ENCODE peak calls at places on chromosome 10, in four cellular contexts. T is tibial nerve, V is body of pancreas, B is GM23338. L is an unnamed sample. For H3K27me3 and H3K4me1, the result is how much of the 10 kb centered on the place peaks cover.

GRCh38 chr10:121988361-121989324 is at the start of gene TACC2:
- DNase-seq in T (no peak), V (no peak), B (no peak), L (no peak)

GRCh38 chr10:930415-931325 is 835 bp downstream of the LARP4B start:
- DNase-seq in T (no peak), V (peak), B (peak), L (peak)

GRCh38 chr10:123993534-123994416 is 99.6 kb downstream of the CHST15 start:
- DNase-seq in T (no peak), V (no peak), B (no peak), L (no peak)

GRCh38 chr10:76040107-76040829 is 608.8 kb downstream of the LRMDA start:
- DNase-seq in T (no peak), V (no peak), B (peak), L (no peak)

GRCh38 chr10:29471483-29471859 is 163.3 kb downstream of the SVIL start:
- DNase-seq in T (no peak), V (no peak), B (no peak), L (no peak)

GRCh38 chr10:114453576-114453975 is 49.3 kb upstream of the AFAP1L2 start:
- DNase-seq in T (no peak), V (no peak), B (peak), L (no peak)

GRCh38 chr10:70565556-70566514 is 36.7 kb downstream of the PRF1 start:
- DNase-seq in T (no peak), V (no peak), B (no peak), L (no peak)

GRCh38 chr10:113385021-113385975 is 167.6 kb upstream of the HABP2 start:
- DNase-seq in T (peak), V (peak), B (peak), L (peak)

GRCh38 chr10:8073696-8074416 is 19.4 kb downstream of the GATA3 start:
- DNase-seq in T (no peak), V (no peak), B (no peak), L (no peak)

GRCh38 chr10:125060851-125061556 is 99.4 kb downstream of the CTBP2 start:
- DNase-seq in T (peak), V (peak), B (peak), L (no peak)

GRCh38 chr10:8508882-8509281 is 454.4 kb downstream of the GATA3 start:
- DNase-seq in T (no peak), V (no peak), B (no peak), L (no peak)

GRCh38 chr10:12382157-12382548 is 32.8 kb downstream of the CAMK1D start:
- DNase-seq in T (no peak), V (no peak), B (no peak), L (no peak)

GRCh38 chr10:22344781-22345300 is 455 bp upstream of the SPAG6 start:
- DNase-seq in T (no peak), V (no peak), B (no peak), L (no peak)

GRCh38 chr10:89351402-89352038 is 23.7 kb downstream of the IFIT3 start:
- DNase-seq in T (no peak), V (no peak), B (no peak), L (no peak)

GRCh38 chr10:113753020-113753692 is 1.7 kb downstream of the PLEKHS1 start:
- DNase-seq in T (no peak), V (no peak), B (peak), L (no peak)

GRCh38 chr10:131071721-131072120 is 239.8 kb downstream of the TCERG1L start:
- DNase-seq in T (no peak), V (no peak), B (no peak), L (no peak)

GRCh38 chr10:8312079-8312478 is 257.6 kb downstream of the GATA3 start:
- DNase-seq in T (no peak), V (no peak), B (no peak), L (no peak)

GRCh38 chr10:1809139-1809755 is 71.9 kb upstream of the ADARB2 start:
- DNase-seq in T (no peak), V (no peak), B (no peak), L (no peak)

GRCh38 chr10:4081691-4082111 is 296.7 kb upstream of the KLF6 start:
- DNase-seq in T (no peak), V (peak), B (no peak), L (no peak)

GRCh38 chr10:725786-726185 is 36.3 kb upstream of the DIP2C start:
- DNase-seq in T (no peak), V (no peak), B (no peak), L (no peak)

GRCh38 chr10:133028158-133028557 is 59.6 kb upstream of the ADGRA1 start:
- DNase-seq in T (no peak), V (no peak), B (no peak), L (no peak)
- H3K27me3 ChIP-seq in T (under half), V (under half), B (under half), L (under half)

GRCh38 chr10:60234531-60234930 is 155.1 kb downstream of the ANK3 start:
- DNase-seq in T (no peak), V (no peak), B (no peak), L (no peak)
- H3K4me1 ChIP-seq in T (under half), V (under half), B (under half), L (under half)

DNA sequence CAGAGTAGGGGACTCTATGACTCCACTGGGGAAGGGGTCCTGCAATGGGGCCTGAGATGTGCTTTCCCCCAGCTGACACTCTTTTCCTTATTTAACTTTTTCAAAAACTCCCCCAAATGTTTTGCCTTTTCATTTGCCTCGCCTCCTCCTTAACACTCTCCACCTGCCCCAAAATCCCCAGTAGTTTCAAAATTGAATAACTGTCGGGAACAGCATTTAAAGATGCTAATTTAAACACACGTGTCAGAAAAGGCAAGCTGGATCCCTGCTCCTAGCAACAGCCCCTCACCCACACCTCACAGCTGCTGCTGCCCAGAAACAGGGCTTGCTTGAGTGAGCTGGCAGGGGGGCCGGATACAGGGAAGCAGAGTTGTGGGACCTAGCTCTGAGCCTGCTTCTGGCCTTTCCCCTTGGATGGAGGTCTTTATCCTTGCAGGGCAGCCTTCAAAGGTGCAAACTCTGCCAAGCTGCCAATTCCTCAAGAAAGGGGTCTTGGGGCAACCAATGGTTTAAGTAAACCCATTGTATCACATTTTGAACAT is 115.3 kb downstream of the KCNMA1 start:
- DNase-seq in T (no peak), V (no peak), B (peak), L (no peak)
- H3K27me3 ChIP-seq in T (under half), V (under half), B (under half), L (under half)

DNA sequence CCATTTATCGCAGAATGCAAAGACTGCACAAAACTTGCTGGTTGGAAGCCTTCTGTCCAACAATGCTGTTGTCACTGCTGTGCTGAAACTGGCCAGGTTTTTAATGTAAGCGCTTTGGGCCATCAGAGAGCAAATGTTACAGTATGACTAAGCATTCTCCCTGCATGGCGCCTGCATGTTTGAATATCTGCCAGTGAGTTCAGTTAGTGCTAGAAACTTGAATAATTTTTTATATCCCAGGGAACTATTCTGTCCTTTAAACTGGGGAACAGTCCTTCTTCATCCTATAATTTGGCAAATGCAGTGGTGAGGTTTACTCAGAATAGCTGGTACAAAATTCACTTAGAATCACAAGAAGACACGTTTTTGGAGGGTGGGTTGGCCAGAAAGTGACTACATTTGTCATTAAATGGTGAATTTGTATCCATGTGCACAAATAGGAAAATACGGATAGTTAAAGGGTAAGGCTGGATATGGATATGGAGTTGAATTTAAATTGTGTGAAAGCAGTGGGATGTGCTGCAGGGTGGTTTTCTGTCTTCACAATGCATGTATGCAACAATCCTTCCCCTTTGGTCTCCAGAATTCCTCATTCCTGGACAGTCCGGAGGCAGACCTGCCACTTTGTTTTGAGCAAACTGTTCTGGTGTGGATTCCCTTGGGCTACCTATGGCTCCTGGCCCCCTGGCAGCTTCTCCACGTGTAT is 1.7 kb downstream of the ABCC2 start:
- DNase-seq in T (no peak), V (peak), B (no peak), L (no peak)
- H3K4me1 ChIP-seq in T (under half), V (under half), B (under half), L (under half)

GRCh38 chr10:92241158-92241500 is 49.7 kb downstream of the CPEB3 start:
- DNase-seq in T (no peak), V (peak), B (peak), L (no peak)
- H3K27me3 ChIP-seq in T (under half), V (under half), B (half or more), L (under half)

GRCh38 chr10:11261143-11261542 is 243.5 kb downstream of the CELF2 start:
- DNase-seq in T (no peak), V (no peak), B (no peak), L (no peak)

GRCh38 chr10:11263039-11263345 is 245.3 kb downstream of the CELF2 start:
- DNase-seq in T (no peak), V (no peak), B (no peak), L (no peak)

GRCh38 chr10:11263767-11264166 is 246.1 kb downstream of the CELF2 start:
- DNase-seq in T (no peak), V (no peak), B (no peak), L (no peak)

GRCh38 chr10:11261687-11262086 is 244.0 kb downstream of the CELF2 start:
- DNase-seq in T (no peak), V (peak), B (no peak), L (no peak)

DNA sequence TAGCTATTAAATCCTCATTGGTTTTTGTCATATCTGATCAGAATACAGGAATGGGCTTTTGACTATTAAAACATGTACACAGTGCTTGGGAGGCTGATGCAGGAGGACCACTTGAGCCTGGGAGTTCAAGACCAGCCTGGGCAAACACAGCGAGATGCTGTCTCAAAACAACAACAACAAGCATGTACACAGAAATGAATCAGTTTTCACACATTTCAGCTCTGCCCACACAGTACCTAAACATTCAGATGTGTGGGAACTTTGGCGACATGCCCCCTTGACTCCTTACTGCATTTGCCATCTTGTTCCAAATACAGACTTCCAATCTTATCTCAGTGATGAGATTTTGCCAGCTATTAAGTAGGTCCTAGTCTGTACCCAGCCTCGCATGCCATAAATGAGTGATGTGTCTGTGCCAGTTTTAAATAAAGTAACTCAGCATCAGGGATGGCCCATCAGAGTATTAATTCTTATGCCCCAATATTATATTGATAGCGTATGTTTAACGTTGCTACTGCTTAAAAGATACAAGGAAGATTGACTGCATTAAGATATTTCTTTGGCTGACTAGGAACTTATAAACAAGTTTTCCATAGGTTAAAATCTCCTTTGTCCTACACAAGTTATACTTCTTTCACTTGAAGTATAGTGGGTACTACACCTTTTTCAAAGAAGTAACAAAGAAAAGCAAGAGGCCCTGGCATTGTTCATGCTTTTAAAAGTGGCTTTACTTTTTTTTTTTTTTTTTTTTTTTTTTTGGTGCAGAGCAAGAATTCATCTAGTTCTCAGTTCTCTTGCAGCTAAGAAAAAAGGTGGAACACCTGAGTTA is 244.8 kb downstream of the CELF2 start:
- DNase-seq in T (no peak), V (no peak), B (no peak), L (no peak)
- H3K4me1 ChIP-seq in T (under half), V (under half), B (under half), L (under half)

DNA sequence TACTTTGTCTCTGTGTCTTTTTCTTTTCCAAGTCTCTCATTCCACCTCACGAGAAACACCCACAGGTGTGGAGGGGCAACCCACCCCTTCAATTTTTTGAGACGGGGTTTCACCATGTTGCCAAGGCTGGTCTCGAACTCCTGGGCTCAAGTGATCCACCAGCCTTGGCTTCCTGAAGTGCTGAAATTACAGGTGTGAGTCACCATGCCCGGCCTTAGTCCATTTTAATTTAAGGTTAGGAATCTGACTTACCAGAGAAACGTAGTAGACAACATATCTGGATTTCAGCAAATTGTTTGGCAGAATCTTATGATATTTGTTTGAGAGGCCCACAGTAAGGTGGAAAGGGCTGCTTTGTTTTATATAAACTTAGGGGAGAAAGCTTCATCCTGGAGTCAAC is 3.2 kb upstream of the NFKB2 start:
- DNase-seq in T (no peak), V (no peak), B (no peak), L (no peak)
- H3K27me3 ChIP-seq in T (under half), V (under half), B (under half), L (under half)

GRCh38 chr10:71978476-71978875 is 14.3 kb downstream of the CHST3 start:
- DNase-seq in T (no peak), V (peak), B (peak), L (no peak)

GRCh38 chr10:71974489-71975011 is 10.4 kb downstream of the CHST3 start:
- DNase-seq in T (no peak), V (no peak), B (no peak), L (no peak)

GRCh38 chr10:71973777-71974488 is 9.7 kb downstream of the CHST3 start:
- DNase-seq in T (no peak), V (no peak), B (no peak), L (no peak)

GRCh38 chr10:71975087-71975890 is 11.1 kb downstream of the CHST3 start:
- DNase-seq in T (no peak), V (peak), B (no peak), L (no peak)

GRCh38 chr10:71975891-71976725 is 11.9 kb downstream of the CHST3 start:
- DNase-seq in T (no peak), V (peak), B (no peak), L (no peak)
- H3K4me1 ChIP-seq in T (half or more), V (half or more), B (under half), L (under half)

GRCh38 chr10:92692697-92693533 is 3.2 kb downstream of the HHEX start:
- DNase-seq in T (no peak), V (no peak), B (no peak), L (no peak)
- H3K27me3 ChIP-seq in T (half or more), V (under half), B (half or more), L (under half)

DNA sequence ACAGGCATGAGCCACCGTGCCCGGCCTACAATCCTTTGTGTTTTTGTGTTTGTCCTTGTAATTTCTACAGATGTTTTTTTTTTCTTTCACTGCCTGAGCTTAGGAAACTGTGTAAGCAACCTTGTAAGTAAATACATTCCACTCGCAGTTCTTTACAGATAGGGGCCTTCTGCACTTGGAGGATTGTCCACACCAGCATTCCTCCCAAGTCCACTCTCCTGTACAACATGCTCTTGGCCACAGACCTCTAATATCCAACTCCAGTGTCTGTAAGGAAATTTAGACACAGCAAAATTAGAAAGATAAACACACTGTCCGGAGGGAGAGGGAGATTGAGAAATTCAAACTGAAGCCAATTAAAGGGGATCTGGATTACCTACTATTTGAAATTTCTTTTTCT is 9.5 kb downstream of the MXI1 start:
- DNase-seq in T (no peak), V (no peak), B (no peak), L (no peak)
- H3K4me1 ChIP-seq in T (under half), V (half or more), B (under half), L (under half)

L was measured in CD8-positive, alpha-beta memory T cell.